ENCODE peak calls at places on chromosomes 6 and 20, in six cellular contexts. X is globus pallidus, U is fibroblast of pulmonary artery, Z is H7, I is spleen, D is cardiac septum. T is an unnamed sample.

GRCh38 chr6:47440722-47441121 is 36.9 kb upstream of the CD2AP start:
- DNase-seq in X (no peak), U (no peak), Z (no peak), I (no peak), D (no peak), T (no peak)

GRCh38 chr6:5078121-5078695 is 6.9 kb upstream of the PPP1R3G start:
- DNase-seq in X (no peak), U (no peak), Z (no peak), I (no peak), D (no peak), T (no peak)

GRCh38 chr6:6224933-6225486 is 95.5 kb downstream of the F13A1 start:
- DNase-seq in X (no peak), U (no peak), Z (no peak), I (no peak), D (no peak), T (no peak)

GRCh38 chr20:44085616-44086434 is 101.2 kb downstream of the JPH2 start:
- DNase-seq in X (no peak), U (no peak), Z (no peak), I (no peak), D (no peak), T (no peak)

GRCh38 chr6:129280719-129281118 is 397.8 kb downstream of the LAMA2 start:
- DNase-seq in X (no peak), U (no peak), Z (no peak), I (no peak), D (no peak), T (no peak)

GRCh38 chr6:74873911-74874310 is 331.9 kb downstream of the COL12A1 start:
- DNase-seq in X (no peak), U (no peak), Z (no peak), I (no peak), D (no peak), T (no peak)

GRCh38 chr20:12410783-12411182 is 493.1 kb downstream of the BTBD3 start:
- DNase-seq in X (no peak), U (no peak), Z (no peak), I (no peak), D (no peak), T (no peak)

GRCh38 chr6:21128601-21129000 is 464.9 kb upstream of the SOX4 start:
- DNase-seq in X (no peak), U (no peak), Z (no peak), I (no peak), D (no peak), T (no peak)

GRCh38 chr20:675453-676314 is at the start of gene SCRT2:
- DNase-seq in X (peak), U (peak), Z (peak), I (peak), D (peak), T (no peak)

GRCh38 chr20:58550661-58551060 is 35.5 kb upstream of the APCDD1L start:
- DNase-seq in X (no peak), U (peak), Z (peak), I (no peak), D (no peak), T (no peak)

GRCh38 chr20:63873477-63873971 is 8.5 kb downstream of the TPD52L2 start:
- DNase-seq in X (peak), U (peak), Z (no peak), I (peak), D (peak), T (no peak)

GRCh38 chr6:128327890-128328289 is 192.5 kb downstream of the PTPRK start:
- DNase-seq in X (no peak), U (peak), Z (no peak), I (no peak), D (no peak), T (no peak)

GRCh38 chr20:50191566-50192363 is 1.1 kb downstream of the CEBPB start:
- DNase-seq in X (no peak), U (peak), Z (peak), I (peak), D (peak), T (no peak)

GRCh38 chr20:51725584-51726176 is 42.5 kb downstream of the ATP9A start:
- DNase-seq in X (no peak), U (no peak), Z (no peak), I (no peak), D (no peak), T (no peak)

GRCh38 chr6:24836116-24836515 is 37.4 kb upstream of the ARMH2 start:
- DNase-seq in X (peak), U (peak), Z (no peak), I (no peak), D (no peak), T (no peak)

GRCh38 chr6:102488729-102489128 is 1095.2 kb downstream of the GRIK2 start:
- DNase-seq in X (no peak), U (peak), Z (no peak), I (no peak), D (no peak), T (no peak)

GRCh38 chr6:35023091-35023490 is 118.0 kb downstream of the TCP11 start:
- DNase-seq in X (no peak), U (no peak), Z (no peak), I (no peak), D (no peak), T (no peak)

GRCh38 chr6:150880336-150880735 is 14.8 kb downstream of the MTHFD1L start:
- DNase-seq in X (no peak), U (no peak), Z (no peak), I (no peak), D (no peak), T (no peak)

GRCh38 chr6:144006731-144007454 is 1.2 kb downstream of the PLAGL1 start:
- DNase-seq in X (no peak), U (peak), Z (peak), I (no peak), D (no peak), T (no peak)

GRCh38 chr6:137432054-137432545 is 62.1 kb downstream of the OLIG3 start:
- DNase-seq in X (peak), U (no peak), Z (no peak), I (no peak), D (no peak), T (no peak)

GRCh38 chr6:154932562-154933027 is 62.5 kb upstream of the TIAM2 start:
- DNase-seq in X (no peak), U (peak), Z (peak), I (no peak), D (no peak), T (no peak)

GRCh38 chr6:108260126-108260808 is 573 bp downstream of the SNX3 start:
- DNase-seq in X (peak), U (peak), Z (no peak), I (peak), D (no peak), T (peak)

GRCh38 chr6:128216917-128217316 is 303.5 kb downstream of the PTPRK start:
- DNase-seq in X (no peak), U (no peak), Z (no peak), I (no peak), D (no peak), T (no peak)

GRCh38 chr6:70312165-70312564 is 9.3 kb upstream of the COL9A1 start:
- DNase-seq in X (no peak), U (peak), Z (no peak), I (no peak), D (no peak), T (no peak)

GRCh38 chr6:163415176-163415619 is 680 bp downstream of the QKI start:
- DNase-seq in X (no peak), U (no peak), Z (peak), I (peak), D (no peak), T (no peak)

GRCh38 chr6:30562470-30563425 is 5.7 kb downstream of the PRR3 start:
- DNase-seq in X (no peak), U (no peak), Z (no peak), I (no peak), D (no peak), T (no peak)

GRCh38 chr6:71040043-71040442 is 83.2 kb upstream of the B3GAT2 start:
- DNase-seq in X (no peak), U (no peak), Z (no peak), I (no peak), D (no peak), T (peak)

GRCh38 chr20:50837532-50838321 is 42.9 kb downstream of the BCAS4 start:
- DNase-seq in X (no peak), U (peak), Z (no peak), I (no peak), D (no peak), T (no peak)

GRCh38 chr6:118968416-118968815 is 33.5 kb upstream of the MCM9 start:
- DNase-seq in X (peak), U (peak), Z (no peak), I (no peak), D (no peak), T (no peak)

T was measured in chondrocyte.